ENCODE peak calls at places on chromosomes 7 and 10, in seven cellular contexts. One of them, this sample, is unnamed.

GRCh38 chr7:137449016-137449415 is 105.5 kb upstream of the PTN start:
- DNase-seq in HCT116: no peak
- DNase-seq in HepG2: no peak
- DNase-seq in H1: no peak
- DNase-seq in SK-N-SH: no peak
- DNase-seq in K562: no peak
- DNase-seq in GM12878: no peak
- DNase-seq in this sample: no peak

GRCh38 chr10:7354330-7355047 is 56.3 kb downstream of the SFMBT2 start:
- DNase-seq in HCT116: no peak
- DNase-seq in HepG2: no peak
- DNase-seq in H1: no peak
- DNase-seq in SK-N-SH: peak; percentile 62
- DNase-seq in K562: peak; percentile 31
- DNase-seq in GM12878: no peak
- DNase-seq in this sample: no peak

GRCh38 chr7:84548366-84549085 is 353.9 kb upstream of the SEMA3A start:
- DNase-seq in HCT116: no peak
- DNase-seq in HepG2: no peak
- DNase-seq in H1: no peak
- DNase-seq in SK-N-SH: no peak
- DNase-seq in K562: no peak
- DNase-seq in GM12878: no peak
- DNase-seq in this sample: no peak

GRCh38 chr10:94403034-94403822 is 887 bp downstream of the TBC1D12 start:
- DNase-seq in HCT116: peak; percentile 52
- DNase-seq in HepG2: peak; percentile 76
- DNase-seq in H1: peak; percentile 75
- DNase-seq in SK-N-SH: peak; percentile 82
- DNase-seq in K562: peak; percentile 54
- DNase-seq in GM12878: peak; percentile 47
- DNase-seq in this sample: peak; percentile 82

GRCh38 chr10:61842755-61843497 is 58.6 kb upstream of the ARID5B start:
- DNase-seq in HCT116: no peak
- DNase-seq in HepG2: no peak
- DNase-seq in H1: no peak
- DNase-seq in SK-N-SH: no peak
- DNase-seq in K562: no peak
- DNase-seq in GM12878: no peak
- DNase-seq in this sample: no peak

GRCh38 chr7:33832326-33832725 is 73.0 kb upstream of the BMPER start:
- DNase-seq in HCT116: no peak
- DNase-seq in HepG2: no peak
- DNase-seq in H1: no peak
- DNase-seq in SK-N-SH: no peak
- DNase-seq in K562: no peak
- DNase-seq in GM12878: no peak
- DNase-seq in this sample: peak; percentile 52

GRCh38 chr10:12358863-12359647 is 9.7 kb downstream of the CAMK1D start:
- DNase-seq in HCT116: no peak
- DNase-seq in HepG2: no peak
- DNase-seq in H1: no peak
- DNase-seq in SK-N-SH: no peak
- DNase-seq in K562: no peak
- DNase-seq in GM12878: no peak
- DNase-seq in this sample: no peak

GRCh38 chr7:13725591-13725990 is 263.9 kb downstream of the ETV1 start:
- DNase-seq in HCT116: no peak
- DNase-seq in HepG2: no peak
- DNase-seq in H1: no peak
- DNase-seq in SK-N-SH: no peak
- DNase-seq in K562: no peak
- DNase-seq in GM12878: no peak
- DNase-seq in this sample: no peak

GRCh38 chr10:64518456-64518855 is 997.3 kb downstream of the REEP3 start:
- DNase-seq in HCT116: no peak
- DNase-seq in HepG2: no peak
- DNase-seq in H1: no peak
- DNase-seq in SK-N-SH: no peak
- DNase-seq in K562: no peak
- DNase-seq in GM12878: no peak
- DNase-seq in this sample: no peak

GRCh38 chr10:133339708-133340380 is 3.1 kb upstream of the CALY start:
- DNase-seq in HCT116: no peak
- DNase-seq in HepG2: no peak
- DNase-seq in H1: no peak
- DNase-seq in SK-N-SH: no peak
- DNase-seq in K562: no peak
- DNase-seq in GM12878: no peak
- DNase-seq in this sample: no peak

GRCh38 chr10:75904499-75905283 is 473.3 kb downstream of the LRMDA start:
- DNase-seq in HCT116: no peak
- DNase-seq in HepG2: no peak
- DNase-seq in H1: no peak
- DNase-seq in SK-N-SH: peak; percentile 24
- DNase-seq in K562: peak; percentile 14
- DNase-seq in GM12878: no peak
- DNase-seq in this sample: no peak

DNA sequence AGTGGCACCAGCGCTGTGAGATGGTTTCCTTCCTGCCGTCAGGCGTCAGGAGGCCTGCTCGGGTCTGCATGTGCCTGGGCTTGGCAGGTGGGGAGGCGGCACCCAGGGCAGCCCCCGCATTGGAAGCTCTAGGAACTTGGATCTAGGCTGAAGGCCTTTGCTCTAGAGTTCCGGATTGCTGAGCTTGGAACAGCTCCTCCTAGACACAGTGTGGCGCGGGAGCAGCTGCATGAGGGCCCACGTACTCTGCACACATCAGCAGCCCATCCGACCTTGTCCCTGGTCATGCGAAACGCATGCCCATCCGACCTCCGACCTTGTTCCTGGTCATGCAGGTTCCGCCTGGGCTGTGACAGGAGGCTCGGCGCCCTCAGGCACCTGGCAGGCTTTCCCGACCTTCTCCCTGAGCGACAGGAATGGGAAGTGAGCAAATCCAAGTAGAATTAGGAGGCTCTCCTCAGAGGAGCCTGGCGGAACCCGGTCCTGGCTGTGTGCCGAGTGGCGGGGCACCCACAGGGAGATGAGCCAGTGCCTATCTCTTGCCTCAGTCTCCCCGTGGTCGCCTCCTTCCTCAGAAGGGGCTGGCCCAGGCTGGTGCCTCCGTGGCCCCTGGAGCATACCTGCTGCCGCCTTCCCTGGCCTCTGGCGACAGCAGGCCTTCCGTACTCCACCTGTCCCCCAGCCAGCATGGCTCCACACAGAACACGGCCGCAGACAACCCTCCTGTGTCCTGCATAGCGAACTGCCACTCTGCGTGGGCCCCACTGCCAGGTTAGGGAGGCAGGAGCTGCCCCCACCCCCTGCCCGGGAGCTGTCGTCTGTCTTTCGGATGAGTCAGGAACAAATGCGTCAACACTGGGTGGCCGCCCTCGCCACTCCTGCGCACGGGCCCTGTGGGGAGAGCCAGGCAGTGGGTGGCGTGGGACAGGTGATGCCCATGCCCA is 12.0 kb downstream of the GET4 start:
- DNase-seq in HCT116: no peak
- DNase-seq in HepG2: no peak
- DNase-seq in H1: no peak
- DNase-seq in SK-N-SH: no peak
- DNase-seq in K562: no peak
- DNase-seq in GM12878: no peak
- DNase-seq in this sample: no peak
- TF ChIP-seq JUND in HCT116: no peak
- TF ChIP-seq JUND in HepG2: no peak
- TF ChIP-seq JUND in H1: no peak
- TF ChIP-seq JUND in SK-N-SH: no peak
- TF ChIP-seq JUND in K562: no peak
- TF ChIP-seq JUND in GM12878: no peak
- TF ChIP-seq JUND in this sample: no peak

GRCh38 chr7:815284-816216 is 16.7 kb upstream of the SUN1 start:
- DNase-seq in HCT116: no peak
- DNase-seq in HepG2: no peak
- DNase-seq in H1: peak; percentile 90
- DNase-seq in SK-N-SH: peak; percentile 92
- DNase-seq in K562: peak; percentile 45
- DNase-seq in GM12878: no peak
- DNase-seq in this sample: peak; percentile 45
- TF ChIP-seq JUND in HCT116: no peak
- TF ChIP-seq JUND in HepG2: no peak
- TF ChIP-seq JUND in H1: no peak
- TF ChIP-seq JUND in SK-N-SH: no peak
- TF ChIP-seq JUND in K562: no peak
- TF ChIP-seq JUND in GM12878: no peak
- TF ChIP-seq JUND in this sample: no peak

GRCh38 chr7:130269318-130269694 is 2.6 kb downstream of the CPA2 start:
- DNase-seq in HCT116: no peak
- DNase-seq in HepG2: no peak
- DNase-seq in H1: no peak
- DNase-seq in SK-N-SH: no peak
- DNase-seq in K562: no peak
- DNase-seq in GM12878: no peak
- DNase-seq in this sample: no peak

GRCh38 chr7:130268463-130269317 is 2.0 kb downstream of the CPA2 start:
- DNase-seq in HCT116: no peak
- DNase-seq in HepG2: no peak
- DNase-seq in H1: no peak
- DNase-seq in SK-N-SH: no peak
- DNase-seq in K562: no peak
- DNase-seq in GM12878: no peak
- DNase-seq in this sample: no peak

GRCh38 chr7:130266961-130267321 is 278 bp downstream of the CPA2 start:
- DNase-seq in HCT116: no peak
- DNase-seq in HepG2: no peak
- DNase-seq in H1: no peak
- DNase-seq in SK-N-SH: no peak
- DNase-seq in K562: no peak
- DNase-seq in GM12878: no peak
- DNase-seq in this sample: no peak

GRCh38 chr7:130263130-130263529 is 3.5 kb upstream of the CPA2 start:
- DNase-seq in HCT116: no peak
- DNase-seq in HepG2: no peak
- DNase-seq in H1: no peak
- DNase-seq in SK-N-SH: no peak
- DNase-seq in K562: no peak
- DNase-seq in GM12878: no peak
- DNase-seq in this sample: no peak

DNA sequence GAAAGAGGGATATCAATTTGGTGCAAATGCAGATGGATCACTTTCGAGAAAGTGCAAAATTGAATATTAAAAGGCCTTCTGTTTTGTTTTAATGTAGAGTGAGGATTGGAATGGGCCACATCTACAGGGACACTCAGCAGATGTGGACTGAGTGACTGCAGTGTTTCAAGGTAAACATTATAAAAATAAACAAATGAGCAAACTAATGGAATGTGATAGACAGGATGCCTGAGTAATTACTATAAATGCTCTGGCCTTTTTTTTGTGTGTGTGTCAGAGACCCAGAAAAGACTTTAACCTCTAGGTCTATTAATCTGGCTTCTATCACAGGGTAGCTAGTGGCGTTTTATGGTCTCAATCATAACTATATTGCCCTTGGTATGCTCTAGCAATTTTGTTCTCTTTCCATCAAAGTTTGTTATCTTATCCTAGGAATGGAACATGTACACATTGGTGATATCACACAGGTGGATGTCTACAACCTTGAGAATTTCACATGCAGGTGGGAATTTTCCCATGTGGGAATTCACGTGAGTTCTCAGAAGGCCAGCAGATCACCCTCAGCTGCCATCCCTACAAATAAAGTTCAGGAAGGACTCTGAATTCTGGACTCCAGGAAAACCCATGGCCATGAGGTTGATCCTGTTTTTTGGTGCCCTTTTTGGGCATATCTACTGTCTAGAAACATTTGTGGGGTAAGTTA is at the start of gene CPA2:
- DNase-seq in HCT116: no peak
- DNase-seq in HepG2: no peak
- DNase-seq in H1: no peak
- DNase-seq in SK-N-SH: no peak
- DNase-seq in K562: no peak
- DNase-seq in GM12878: no peak
- DNase-seq in this sample: no peak
- TF ChIP-seq JUND in HCT116: no peak
- TF ChIP-seq JUND in HepG2: no peak
- TF ChIP-seq JUND in H1: no peak
- TF ChIP-seq JUND in SK-N-SH: no peak
- TF ChIP-seq JUND in K562: no peak
- TF ChIP-seq JUND in GM12878: no peak
- TF ChIP-seq JUND in this sample: no peak

GRCh38 chr10:10782603-10783002 is 235.1 kb upstream of the CELF2 start:
- DNase-seq in HCT116: no peak
- DNase-seq in HepG2: no peak
- DNase-seq in H1: no peak
- DNase-seq in SK-N-SH: no peak
- DNase-seq in K562: no peak
- DNase-seq in GM12878: no peak
- DNase-seq in this sample: no peak

GRCh38 chr10:10786334-10787090 is 231.2 kb upstream of the CELF2 start:
- DNase-seq in HCT116: no peak
- DNase-seq in HepG2: no peak
- DNase-seq in H1: no peak
- DNase-seq in SK-N-SH: no peak
- DNase-seq in K562: no peak
- DNase-seq in GM12878: no peak
- DNase-seq in this sample: no peak

GRCh38 chr10:10787586-10787985 is 230.1 kb upstream of the CELF2 start:
- DNase-seq in HCT116: no peak
- DNase-seq in HepG2: no peak
- DNase-seq in H1: no peak
- DNase-seq in SK-N-SH: no peak
- DNase-seq in K562: no peak
- DNase-seq in GM12878: no peak
- DNase-seq in this sample: no peak

GRCh38 chr10:10788761-10789160 is 228.9 kb upstream of the CELF2 start:
- DNase-seq in HCT116: no peak
- DNase-seq in HepG2: no peak
- DNase-seq in H1: no peak
- DNase-seq in SK-N-SH: no peak
- DNase-seq in K562: no peak
- DNase-seq in GM12878: no peak
- DNase-seq in this sample: no peak

DNA sequence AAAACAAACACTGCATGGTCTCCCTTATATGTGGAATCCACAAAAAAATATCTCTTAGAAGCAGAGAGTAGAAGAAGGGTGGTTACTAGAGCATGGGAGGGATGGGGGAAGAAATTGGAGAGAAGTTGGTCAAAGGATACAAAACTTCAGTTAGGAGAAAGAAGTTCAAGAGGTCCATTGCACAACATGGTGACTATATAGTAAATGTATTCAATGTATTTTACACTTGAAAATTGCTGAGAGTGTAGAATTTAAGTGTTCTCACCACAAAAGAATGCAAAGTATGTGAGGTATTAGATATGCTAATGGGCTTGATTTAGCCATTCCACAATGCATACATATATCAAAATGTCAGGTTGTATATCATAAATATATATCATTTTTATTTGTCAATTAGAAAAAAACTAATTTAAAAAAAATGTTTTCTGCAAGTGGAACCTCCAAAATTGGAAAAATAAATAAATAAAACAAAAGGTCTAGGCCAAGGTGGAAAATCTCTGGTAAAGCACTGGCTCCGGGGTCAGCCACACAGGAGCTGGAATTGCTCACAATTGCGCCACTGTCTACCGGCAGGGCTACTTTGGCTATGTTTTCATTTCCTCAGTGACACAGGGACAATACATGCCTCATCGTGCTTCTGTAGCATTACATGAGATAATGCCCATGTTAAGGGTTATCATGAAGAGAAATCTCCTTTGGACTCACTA is 231.9 kb upstream of the CELF2 start:
- DNase-seq in HCT116: no peak
- DNase-seq in HepG2: no peak
- DNase-seq in H1: no peak
- DNase-seq in SK-N-SH: no peak
- DNase-seq in K562: no peak
- DNase-seq in GM12878: no peak
- DNase-seq in this sample: no peak
- TF ChIP-seq JUND in HCT116: no peak
- TF ChIP-seq JUND in HepG2: no peak
- TF ChIP-seq JUND in H1: peak; percentile 37
- TF ChIP-seq JUND in SK-N-SH: no peak
- TF ChIP-seq JUND in K562: no peak
- TF ChIP-seq JUND in GM12878: no peak
- TF ChIP-seq JUND in this sample: no peak